ENCODE peak calls at places on chromosomes 7 and 10, in five cellular contexts. C is GM23248; T is CD8-positive, alpha-beta T cell; J is brain microvascular endothelial cell; D is A549. R is an unnamed sample.

GRCh38 chr7:22219036-22219435 is 137.9 kb downstream of the RAPGEF5 start:
- DNase-seq in C (no peak), D (no peak), J (peak; percentile 51), T (no peak), R (no peak)

GRCh38 chr7:139948587-139948986 is 114.2 kb downstream of the PARP12 start:
- DNase-seq in D (no peak), C (no peak), T (no peak), J (no peak), R (no peak)

GRCh38 chr7:71972513-71972912 is 439.6 kb downstream of the CALN1 start:
- DNase-seq in D (no peak), J (no peak), T (no peak), C (no peak), R (no peak)

GRCh38 chr10:72727128-72727527 is 35.2 kb downstream of the MCU start:
- DNase-seq in D (no peak), T (no peak), J (no peak), C (peak; percentile 32), R (no peak)

GRCh38 chr7:73830618-73830871 is 251 bp upstream of the CLDN4 start:
- DNase-seq in D (no peak), J (no peak), C (no peak), T (no peak), R (no peak)

GRCh38 chr7:31443457-31443856 is 70.4 kb upstream of the ITPRID1 start:
- DNase-seq in C (peak; percentile 72), T (no peak), J (peak; percentile 12), D (peak; percentile 60), R (no peak)

GRCh38 chr7:120997902-120998301 is 9.4 kb downstream of the CPED1 start:
- DNase-seq in J (no peak), T (no peak), C (no peak), D (no peak), R (no peak)

GRCh38 chr10:132257271-132257670 is 50.5 kb downstream of the STK32C start:
- DNase-seq in D (peak; percentile 53), T (peak; percentile 53), J (peak; percentile 25), C (peak; percentile 89), R (no peak)

GRCh38 chr7:21318916-21319270 is 109.0 kb upstream of the SP4 start:
- DNase-seq in J (no peak), D (no peak), T (no peak), C (no peak), R (no peak)

GRCh38 chr7:139763330-139763729 is 14.5 kb downstream of the HIPK2 start:
- DNase-seq in J (no peak), D (no peak), C (no peak), T (no peak), R (no peak)

GRCh38 chr10:73979428-73980407 is 18.2 kb upstream of the VCL start:
- DNase-seq in T (no peak), C (no peak), J (no peak), D (no peak), R (no peak)

GRCh38 chr7:94838717-94839116 is 68.7 kb upstream of the PPP1R9A start:
- DNase-seq in J (no peak), D (no peak), C (no peak), T (no peak), R (no peak)

GRCh38 chr7:98240961-98241673 is 10.9 kb downstream of the TECPR1 start:
- DNase-seq in C (peak; percentile 56), J (peak; percentile 47), T (no peak), D (peak; percentile 81), R (no peak)

GRCh38 chr7:28297821-28298439 is 114.4 kb upstream of the CREB5 start:
- DNase-seq in D (no peak), C (no peak), T (no peak), J (no peak), R (no peak)

GRCh38 chr7:152760384-152761115 is 998 bp downstream of the ACTR3B start:
- DNase-seq in T (no peak), D (no peak), J (no peak), C (peak; percentile 37), R (no peak)

GRCh38 chr10:62166331-62167154 is 102.1 kb downstream of the RTKN2 start:
- DNase-seq in C (peak; percentile 82), D (no peak), J (no peak), T (no peak), R (no peak)

GRCh38 chr7:16644987-16645592 is 464 bp downstream of the ANKMY2 start:
- DNase-seq in J (no peak), C (peak; percentile 66), T (peak; percentile 22), D (peak; percentile 49), R (no peak)

GRCh38 chr7:23349484-23350157 is 50.5 kb downstream of the MALSU1 start:
- DNase-seq in J (peak; percentile 64), C (peak; percentile 85), T (no peak), D (no peak), R (no peak)

GRCh38 chr10:133241501-133242205 is 4.0 kb downstream of the VENTX start:
- DNase-seq in C (no peak), J (no peak), T (peak; percentile 25), D (no peak), R (no peak)

GRCh38 chr7:128108641-128109423 is 77.6 kb upstream of the LRRC4 start:
- DNase-seq in D (no peak), C (no peak), T (peak; percentile 47), J (no peak), R (no peak)

GRCh38 chr7:140013676-140014075 is 49.1 kb downstream of the PARP12 start:
- DNase-seq in D (no peak), J (no peak), T (no peak), C (no peak), R (no peak)

GRCh38 chr7:32257632-32258031 is 187.4 kb upstream of the PDE1C start:
- DNase-seq in J (no peak), D (no peak), T (no peak), C (no peak), R (no peak)

GRCh38 chr7:129163875-129164544 is 19.5 kb downstream of the TSPAN33 start:
- DNase-seq in D (peak; percentile 62), C (peak; percentile 72), J (peak; percentile 41), T (no peak), R (no peak)

GRCh38 chr7:150357277-150357676 is 11.3 kb upstream of the REPIN1 start:
- DNase-seq in J (no peak), C (no peak), T (peak; percentile 89), D (no peak), R (no peak)

DNA sequence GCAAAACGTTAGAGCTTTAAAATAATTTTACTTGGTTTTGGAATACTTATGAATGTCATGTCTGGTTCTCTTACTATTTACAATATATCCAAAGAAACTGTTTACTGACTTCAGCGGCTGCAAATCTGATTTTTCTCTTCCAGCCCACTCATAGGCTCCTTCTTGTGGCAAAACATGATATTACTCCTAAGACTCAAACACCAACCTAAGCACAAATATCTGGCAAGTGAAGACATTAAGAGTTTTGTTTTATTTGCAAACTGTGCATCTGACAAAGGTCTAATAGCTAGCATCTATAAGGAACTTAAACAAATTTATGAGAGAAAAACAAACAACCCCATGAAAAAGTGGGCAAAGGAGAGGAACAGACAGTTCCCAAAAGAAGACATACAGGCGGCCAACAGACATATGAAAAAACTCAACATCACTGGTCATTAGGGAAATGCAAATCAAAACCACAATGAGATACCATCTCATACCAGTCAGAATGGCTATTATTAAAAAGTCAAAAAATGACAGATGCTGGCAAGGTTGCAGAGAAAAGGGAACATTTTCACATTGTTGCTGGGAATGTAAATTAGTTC is 20.3 kb upstream of the GJC3 start:
- DNase-seq in T (no peak), J (no peak), D (no peak), C (peak; percentile 44), R (no peak)
- H3K27ac ChIP-seq in T (no peak overlapping the region), J (no peak overlapping the region), D (no peak overlapping the region), C (no peak overlapping the region), R (no peak overlapping the region)

GRCh38 chr7:6729492-6730342 is 23.0 kb upstream of the ZNF12 start:
- DNase-seq in C (peak; percentile 93), D (peak; percentile 80), J (peak; percentile 85), T (peak; percentile 81), R (peak; percentile 55)

GRCh38 chr7:6725003-6725402 is 18.3 kb upstream of the ZNF12 start:
- DNase-seq in D (no peak), T (no peak), C (no peak), J (no peak), R (no peak)

DNA sequence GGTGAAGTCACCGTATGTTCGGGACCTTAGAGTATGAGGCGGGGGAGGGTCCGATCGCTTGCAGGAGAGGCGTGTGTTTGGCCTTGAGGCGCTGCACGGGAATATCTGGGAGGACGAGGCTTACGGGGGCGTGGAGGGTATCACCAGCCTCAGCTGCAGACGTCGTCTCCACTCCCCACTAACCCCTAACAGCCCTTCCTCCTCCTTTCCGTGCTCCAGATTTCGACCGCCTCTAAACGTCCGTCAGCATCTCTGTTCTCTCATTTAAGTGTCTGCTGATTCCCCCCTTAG is 23.5 kb upstream of the ZNF12 start:
- DNase-seq in C (no peak), J (no peak), T (no peak), D (peak; percentile 13), R (no peak)
- H3K27ac ChIP-seq in C (peak overlapping the region; percentile 91), J (peak overlapping the region; percentile 93), T (peak overlapping the region; percentile 79), D (peak overlapping the region; percentile 81), R (peak overlapping the region; percentile 91)

DNA sequence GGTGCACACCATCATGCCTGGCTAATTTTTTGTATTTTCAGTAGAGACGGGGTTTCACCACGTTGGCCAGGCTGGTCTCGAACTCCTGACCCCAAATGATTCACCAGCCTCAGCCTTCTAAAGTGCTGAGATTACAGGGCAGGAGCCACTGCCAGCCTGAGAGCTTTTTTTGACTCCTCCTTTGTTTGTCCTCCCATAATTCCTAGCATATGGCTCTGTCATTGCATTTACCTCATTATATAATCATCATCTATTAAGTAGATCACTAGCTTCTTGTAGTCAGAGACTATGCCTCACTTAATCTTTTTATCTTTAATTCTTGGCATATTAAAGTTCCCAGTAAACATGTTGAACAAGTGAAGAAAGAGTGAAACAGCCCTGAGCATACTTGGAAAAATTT is 82.1 kb downstream of the CPEB3 start:
- DNase-seq in D (no peak), J (peak; percentile 11), T (no peak), C (peak; percentile 58), R (no peak)
- H3K27ac ChIP-seq in D (no peak overlapping the region), J (no peak overlapping the region), T (no peak overlapping the region), C (no peak overlapping the region), R (no peak overlapping the region)

GRCh38 chr10:36177071-36177470 is 535.0 kb upstream of the FZD8 start:
- DNase-seq in J (no peak), C (no peak), D (no peak), T (no peak), R (no peak)
- H3K27ac ChIP-seq in J (no peak overlapping the region), C (no peak overlapping the region), D (no peak overlapping the region), T (no peak overlapping the region), R (no peak overlapping the region)